ENCODE peak calls at places on chromosomes 13 and 19, in four cellular contexts. One of them, this sample, is unnamed.
A peak's percentile ranks its signal among the peaks of the same experiment; 100 is the strongest.

GRCh38 chr13:48319458-48320395 is 16.2 kb downstream of the RB1 start:
- DNase-seq in K562: no peak
- DNase-seq in GM12878: no peak
- DNase-seq in HepG2: no peak
- DNase-seq in this sample: no peak

GRCh38 chr13:101916108-101916757 is 463.8 kb downstream of the ITGBL1 start:
- DNase-seq in K562: no peak
- DNase-seq in GM12878: no peak
- DNase-seq in HepG2: no peak
- DNase-seq in this sample: peak; percentile 80

GRCh38 chr19:38559428-38560401 is 58.0 kb downstream of the MAP4K1 start:
- DNase-seq in K562: no peak
- DNase-seq in GM12878: peak; percentile 99
- DNase-seq in HepG2: no peak
- DNase-seq in this sample: no peak

GRCh38 chr19:35495107-35496064 is 5.1 kb upstream of the KRTDAP start:
- DNase-seq in K562: peak; percentile 85
- DNase-seq in GM12878: no peak
- DNase-seq in HepG2: peak; percentile 54
- DNase-seq in this sample: no peak

GRCh38 chr19:17391371-17392151 is 2.4 kb downstream of the CCDC194 start:
- DNase-seq in K562: no peak
- DNase-seq in GM12878: no peak
- DNase-seq in HepG2: no peak
- DNase-seq in this sample: peak; percentile 57

GRCh38 chr13:47288546-47288945 is 391.7 kb upstream of the HTR2A start:
- DNase-seq in K562: no peak
- DNase-seq in GM12878: no peak
- DNase-seq in HepG2: no peak
- DNase-seq in this sample: no peak

GRCh38 chr19:57434386-57435061 is 601 bp upstream of the ZNF749 start:
- DNase-seq in K562: no peak
- DNase-seq in GM12878: no peak
- DNase-seq in HepG2: no peak
- DNase-seq in this sample: peak; percentile 49

GRCh38 chr19:40800997-40801377 is 2.0 kb downstream of the EGLN2 start:
- DNase-seq in K562: no peak
- DNase-seq in GM12878: no peak
- DNase-seq in HepG2: no peak
- DNase-seq in this sample: no peak

GRCh38 chr19:23283925-23284324 is 33.7 kb upstream of the ZNF724 start:
- DNase-seq in K562: peak; percentile 16
- DNase-seq in GM12878: no peak
- DNase-seq in HepG2: peak; percentile 54
- DNase-seq in this sample: peak; percentile 82

GRCh38 chr13:113789167-113789566 is 30.1 kb downstream of the TMEM255B start:
- DNase-seq in K562: no peak
- DNase-seq in GM12878: no peak
- DNase-seq in HepG2: no peak
- DNase-seq in this sample: no peak

GRCh38 chr19:13425151-13425550 is 81.1 kb downstream of the CACNA1A start:
- DNase-seq in K562: no peak
- DNase-seq in GM12878: no peak
- DNase-seq in HepG2: no peak
- DNase-seq in this sample: no peak

GRCh38 chr13:21717817-21718216 is 46.9 kb downstream of the FGF9 start:
- DNase-seq in K562: no peak
- DNase-seq in GM12878: no peak
- DNase-seq in HepG2: no peak
- DNase-seq in this sample: no peak

GRCh38 chr19:48739400-48739825 is 997 bp downstream of the RASIP1 start:
- DNase-seq in K562: no peak
- DNase-seq in GM12878: no peak
- DNase-seq in HepG2: no peak
- DNase-seq in this sample: no peak

GRCh38 chr13:114047358-114047881 is 73.5 kb upstream of the C13orf46 start:
- DNase-seq in K562: peak; percentile 36
- DNase-seq in GM12878: peak; percentile 74
- DNase-seq in HepG2: no peak
- DNase-seq in this sample: no peak

GRCh38 chr19:17220207-17220758 is 5.1 kb downstream of the USE1 start:
- DNase-seq in K562: peak; percentile 69
- DNase-seq in GM12878: no peak
- DNase-seq in HepG2: no peak
- DNase-seq in this sample: no peak

GRCh38 chr19:4365791-4366665 is 22.7 kb downstream of the MPND start:
- DNase-seq in K562: no peak
- DNase-seq in GM12878: no peak
- DNase-seq in HepG2: no peak
- DNase-seq in this sample: peak; percentile 39

GRCh38 chr19:55459950-55460657 is 1.3 kb downstream of the ISOC2 start:
- DNase-seq in K562: no peak
- DNase-seq in GM12878: no peak
- DNase-seq in HepG2: peak; percentile 62
- DNase-seq in this sample: no peak

GRCh38 chr13:30111810-30112209 is 195.5 kb downstream of the KATNAL1 start:
- DNase-seq in K562: no peak
- DNase-seq in GM12878: no peak
- DNase-seq in HepG2: peak; percentile 20
- DNase-seq in this sample: no peak

GRCh38 chr13:47277774-47278173 is 380.9 kb upstream of the HTR2A start:
- DNase-seq in K562: no peak
- DNase-seq in GM12878: no peak
- DNase-seq in HepG2: no peak
- DNase-seq in this sample: no peak

GRCh38 chr19:860481-861098 is 1.1 kb downstream of the CFD start:
- DNase-seq in K562: peak; percentile 94
- DNase-seq in GM12878: no peak
- DNase-seq in HepG2: peak; percentile 53
- DNase-seq in this sample: no peak

GRCh38 chr19:861099-861755 is 1.8 kb downstream of the CFD start:
- DNase-seq in K562: no peak
- DNase-seq in GM12878: no peak
- DNase-seq in HepG2: no peak
- DNase-seq in this sample: no peak

GRCh38 chr19:861756-862528 is 2.5 kb downstream of the CFD start:
- DNase-seq in K562: peak; percentile 98
- DNase-seq in GM12878: no peak
- DNase-seq in HepG2: peak; percentile 41
- DNase-seq in this sample: peak; percentile 96

GRCh38 chr19:863305-863620 is 3.8 kb downstream of the CFD start:
- DNase-seq in K562: no peak
- DNase-seq in GM12878: no peak
- DNase-seq in HepG2: no peak
- DNase-seq in this sample: no peak

GRCh38 chr19:862529-863304 is 3.3 kb downstream of the CFD start:
- DNase-seq in K562: peak; percentile 90
- DNase-seq in GM12878: peak; percentile 12
- DNase-seq in HepG2: no peak
- DNase-seq in this sample: peak; percentile 70
- TF ChIP-seq ATF2 in K562: no peak
- TF ChIP-seq ATF2 in GM12878: no peak
- TF ChIP-seq ATF2 in HepG2: no peak
- TF ChIP-seq ATF2 in this sample: no peak

GRCh38 chr19:27776524-27776923 is 1436.4 kb downstream of the UQCRFS1 start:
- DNase-seq in K562: peak; percentile 9
- DNase-seq in GM12878: no peak
- DNase-seq in HepG2: no peak
- DNase-seq in this sample: no peak

GRCh38 chr19:27777726-27778125 is 1435.2 kb downstream of the UQCRFS1 start:
- DNase-seq in K562: no peak
- DNase-seq in GM12878: no peak
- DNase-seq in HepG2: no peak
- DNase-seq in this sample: no peak

GRCh38 chr19:27777242-27777641 is 1435.7 kb downstream of the UQCRFS1 start:
- DNase-seq in K562: no peak
- DNase-seq in GM12878: no peak
- DNase-seq in HepG2: no peak
- DNase-seq in this sample: no peak

GRCh38 chr19:27779953-27780352 is 1433.0 kb downstream of the UQCRFS1 start:
- DNase-seq in K562: no peak
- DNase-seq in GM12878: no peak
- DNase-seq in HepG2: no peak
- DNase-seq in this sample: no peak

GRCh38 chr19:27780367-27781065 is 1432.4 kb downstream of the UQCRFS1 start:
- DNase-seq in K562: no peak
- DNase-seq in GM12878: no peak
- DNase-seq in HepG2: no peak
- DNase-seq in this sample: no peak
- H3K27ac ChIP-seq in K562: no peak overlapping the region
- H3K27ac ChIP-seq in GM12878: no peak overlapping the region
- H3K27ac ChIP-seq in HepG2: no peak overlapping the region
- H3K27ac ChIP-seq in this sample: no peak overlapping the region

GRCh38 chr19:7673995-7674667 is 2.8 kb upstream of the MCEMP1 start:
- DNase-seq in K562: peak; percentile 90
- DNase-seq in GM12878: no peak
- DNase-seq in HepG2: peak; percentile 21
- DNase-seq in this sample: peak; percentile 81

GRCh38 chr19:7676854-7677253 is at the start of gene MCEMP1:
- DNase-seq in K562: no peak
- DNase-seq in GM12878: no peak
- DNase-seq in HepG2: no peak
- DNase-seq in this sample: no peak

GRCh38 chr19:7679017-7679720 is 1.5 kb upstream of the TRAPPC5 start:
- DNase-seq in K562: no peak
- DNase-seq in GM12878: no peak
- DNase-seq in HepG2: peak; percentile 36
- DNase-seq in this sample: no peak

GRCh38 chr19:7677664-7678311 is 898 bp downstream of the MCEMP1 start:
- DNase-seq in K562: no peak
- DNase-seq in GM12878: no peak
- DNase-seq in HepG2: peak; percentile 18
- DNase-seq in this sample: no peak

DNA sequence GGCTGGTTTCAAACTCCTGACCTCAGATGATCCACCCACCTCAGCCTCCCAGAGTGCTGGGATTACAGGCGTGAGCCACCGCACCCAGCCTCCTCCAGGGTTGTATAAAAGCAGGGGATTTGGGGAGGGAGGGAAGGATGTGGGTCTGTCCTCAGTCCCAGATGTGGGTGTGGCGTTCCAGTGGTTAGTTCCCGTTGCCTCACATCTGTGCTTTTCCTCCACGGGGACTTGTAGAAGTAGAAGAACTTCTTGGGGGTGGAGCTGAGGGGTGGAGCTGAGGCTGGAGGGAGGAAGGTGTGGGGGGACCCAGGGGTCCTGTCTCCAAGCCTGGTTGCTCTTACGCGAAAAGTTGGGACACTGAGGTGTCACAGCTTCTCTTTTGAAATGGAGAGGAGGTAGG is 514 bp upstream of the MCEMP1 start:
- DNase-seq in K562: no peak
- DNase-seq in GM12878: no peak
- DNase-seq in HepG2: no peak
- DNase-seq in this sample: no peak
- TF ChIP-seq ATF2 in K562: no peak
- TF ChIP-seq ATF2 in GM12878: no peak
- TF ChIP-seq ATF2 in HepG2: no peak
- TF ChIP-seq ATF2 in this sample: no peak

GRCh38 chr13:76886292-76887061 is at the start of gene KCTD12:
- DNase-seq in K562: peak; percentile 52
- DNase-seq in GM12878: no peak
- DNase-seq in HepG2: no peak
- DNase-seq in this sample: peak; percentile 19
- H3K27ac ChIP-seq in K562: no peak within 1 kb of the TSS
- H3K27ac ChIP-seq in GM12878: no peak within 1 kb of the TSS
- H3K27ac ChIP-seq in HepG2: no peak within 1 kb of the TSS
- H3K27ac ChIP-seq in this sample: no peak within 1 kb of the TSS

GRCh38 chr19:45781282-45782161 is 768 bp downstream of the DMPK start:
- DNase-seq in K562: no peak
- DNase-seq in GM12878: no peak
- DNase-seq in HepG2: no peak
- DNase-seq in this sample: no peak
- TF ChIP-seq ATF2 in K562: no peak
- TF ChIP-seq ATF2 in GM12878: no peak
- TF ChIP-seq ATF2 in HepG2: no peak
- TF ChIP-seq ATF2 in this sample: no peak

GRCh38 chr19:1086618-1087017 is 8.6 kb downstream of the POLR2E start:
- DNase-seq in K562: no peak
- DNase-seq in GM12878: no peak
- DNase-seq in HepG2: no peak
- DNase-seq in this sample: no peak
- H3K27ac ChIP-seq in K562: no peak overlapping the region
- H3K27ac ChIP-seq in GM12878: no peak overlapping the region
- H3K27ac ChIP-seq in HepG2: no peak overlapping the region
- H3K27ac ChIP-seq in this sample: no peak overlapping the region